ENCODE peak calls at places on chromosome 10, in seven cellular contexts. S, W, X, V, O, I and C are unnamed samples.

GRCh38 chr10:6255548-6256061 is 52.9 kb downstream of the PFKFB3 start:
- DNase-seq in S (no peak), W (no peak), X (no peak), V (no peak), O (no peak), I (no peak), C (no peak)

GRCh38 chr10:114662651-114663217 is 4.7 kb upstream of the ABLIM1 start:
- DNase-seq in S (no peak), W (no peak), X (no peak), V (no peak), O (no peak), I (no peak), C (no peak)

GRCh38 chr10:28089467-28089866 is 90.6 kb upstream of the ODAD2 start:
- DNase-seq in S (no peak), W (peak; percentile 91), X (no peak), V (no peak), O (no peak), I (no peak), C (no peak)

GRCh38 chr10:16893664-16894063 is 76.4 kb upstream of the RSU1 start:
- DNase-seq in S (no peak), W (no peak), X (no peak), V (no peak), O (no peak), I (no peak), C (peak; percentile 18)

GRCh38 chr10:60669491-60669890 is 108.8 kb upstream of the CDK1 start:
- DNase-seq in S (no peak), W (no peak), X (no peak), V (no peak), O (no peak), I (no peak), C (no peak)

GRCh38 chr10:13099144-13099665 is 758 bp upstream of the OPTN start:
- DNase-seq in S (peak; percentile 74), W (peak; percentile 54), X (peak; percentile 38), V (peak; percentile 71), O (peak; percentile 58), I (no peak), C (peak; percentile 35)

GRCh38 chr10:6574777-6575176 is 5.3 kb downstream of the PRKCQ start:
- DNase-seq in S (no peak), W (no peak), X (no peak), V (no peak), O (no peak), I (no peak), C (no peak)

GRCh38 chr10:111082102-111082975 is 5.5 kb downstream of the ADRA2A start:
- DNase-seq in S (no peak), W (no peak), X (no peak), V (peak; percentile 45), O (no peak), I (no peak), C (no peak)

GRCh38 chr10:79178614-79179403 is 110.0 kb downstream of the ZMIZ1 start:
- DNase-seq in S (peak; percentile 90), W (no peak), X (no peak), V (no peak), O (peak; percentile 98), I (no peak), C (no peak)

GRCh38 chr10:76547352-76547972 is 1090.1 kb downstream of the KCNMA1 start:
- DNase-seq in S (peak; percentile 60), W (peak; percentile 64), X (peak; percentile 74), V (peak; percentile 86), O (peak; percentile 70), I (no peak), C (peak; percentile 35)

GRCh38 chr10:49327036-49327813 is 28.3 kb downstream of the C10orf71 start:
- DNase-seq in S (no peak), W (no peak), X (no peak), V (peak; percentile 39), O (no peak), I (no peak), C (no peak)

GRCh38 chr10:119342017-119342734 is 134.8 kb downstream of the GRK5 start:
- DNase-seq in S (no peak), W (no peak), X (no peak), V (no peak), O (no peak), I (no peak), C (no peak)

GRCh38 chr10:17026686-17027485 is 102.7 kb downstream of the CUBN start:
- DNase-seq in S (no peak), W (no peak), X (no peak), V (no peak), O (no peak), I (peak; percentile 35), C (no peak)

GRCh38 chr10:24723788-24724380 is at the start of gene ARHGAP21:
- DNase-seq in S (peak; percentile 67), W (no peak), X (no peak), V (peak; percentile 78), O (peak; percentile 68), I (no peak), C (peak; percentile 32)

GRCh38 chr10:71667374-71667750 is 52.2 kb downstream of the C10orf105 start:
- DNase-seq in S (no peak), W (no peak), X (no peak), V (no peak), O (no peak), I (peak; percentile 25), C (no peak)

GRCh38 chr10:27242951-27243551 is 2.5 kb upstream of the ACBD5 start:
- DNase-seq in S (peak; percentile 72), W (peak; percentile 65), X (peak; percentile 61), V (no peak), O (peak; percentile 25), I (peak; percentile 70), C (peak; percentile 69)

GRCh38 chr10:11919271-11919670 is 96.1 kb downstream of the PROSER2 start:
- DNase-seq in S (no peak), W (no peak), X (no peak), V (no peak), O (no peak), I (no peak), C (no peak)

GRCh38 chr10:11918384-11918783 is 95.2 kb downstream of the PROSER2 start:
- DNase-seq in S (no peak), W (no peak), X (no peak), V (no peak), O (no peak), I (no peak), C (no peak)

GRCh38 chr10:11927746-11928145 is 104.6 kb downstream of the PROSER2 start:
- DNase-seq in S (no peak), W (no peak), X (no peak), V (no peak), O (no peak), I (no peak), C (no peak)

GRCh38 chr10:11921800-11922387 is 98.7 kb downstream of the PROSER2 start:
- DNase-seq in S (no peak), W (no peak), X (no peak), V (peak; percentile 31), O (no peak), I (no peak), C (no peak)
- TF ChIP-seq JUND in S (no peak), W (no peak), X (no peak), V (no peak), O (no peak), I (no peak), C (no peak)

DNA sequence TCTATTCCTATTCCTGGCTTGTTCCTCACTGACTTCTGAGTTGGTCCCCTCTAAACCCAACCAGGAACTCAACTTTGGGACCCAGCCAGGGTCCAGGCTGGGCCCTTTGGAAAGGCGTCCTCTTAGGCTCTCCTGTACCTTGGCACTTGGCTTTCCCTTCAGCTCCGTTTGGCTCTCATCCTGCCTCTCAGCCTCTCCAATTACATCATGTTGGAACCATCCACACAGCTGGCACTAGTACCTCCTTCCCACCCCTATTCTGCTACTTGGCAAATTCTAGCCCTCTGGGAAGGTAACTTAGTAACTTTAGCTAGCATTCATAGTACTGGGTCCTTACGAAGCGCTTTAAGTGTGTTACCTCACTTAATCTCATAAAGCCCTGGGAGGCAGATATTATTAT is 205.3 kb upstream of the HABP2 start:
- DNase-seq in S (no peak), W (no peak), X (no peak), V (no peak), O (no peak), I (no peak), C (no peak)
- TF ChIP-seq JUND in S (no peak), W (no peak), X (no peak), V (no peak), O (no peak), I (no peak), C (no peak)

DNA sequence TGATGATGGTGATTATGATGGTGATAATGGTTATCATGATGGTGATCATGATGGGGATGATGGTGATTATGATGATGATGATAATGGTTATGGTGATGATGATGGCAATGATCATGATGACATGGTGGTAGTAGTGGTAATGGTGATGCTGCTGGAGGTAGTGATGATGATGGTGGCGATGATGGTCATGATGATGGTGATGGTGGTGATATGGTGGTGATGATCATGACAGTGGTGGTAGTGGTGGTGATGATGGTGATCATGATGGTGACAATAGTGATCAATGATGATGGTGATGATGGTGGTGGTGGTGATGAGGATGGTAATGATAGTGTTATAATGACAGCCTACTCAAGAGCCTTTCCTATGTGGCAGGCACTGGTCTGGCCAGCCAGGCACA is 31.8 kb upstream of the DPYSL4 start:
- DNase-seq in S (no peak), W (no peak), X (no peak), V (no peak), O (no peak), I (no peak), C (no peak)
- TF ChIP-seq JUND in S (no peak), W (no peak), X (no peak), V (no peak), O (no peak), I (no peak), C (no peak)

GRCh38 chr10:127195571-127196226 is 692 bp downstream of the INSYN2A start:
- DNase-seq in S (peak; percentile 77), W (no peak), X (no peak), V (peak; percentile 82), O (no peak), I (no peak), C (peak; percentile 3)

GRCh38 chr10:127195041-127195506 is 1.3 kb downstream of the INSYN2A start:
- DNase-seq in S (peak; percentile 65), W (no peak), X (no peak), V (peak; percentile 67), O (no peak), I (no peak), C (no peak)

GRCh38 chr10:127196955-127197432 is 603 bp upstream of the INSYN2A start:
- DNase-seq in S (no peak), W (no peak), X (no peak), V (no peak), O (no peak), I (no peak), C (peak; percentile 13)

GRCh38 chr10:127194598-127194997 is 1.8 kb downstream of the INSYN2A start:
- DNase-seq in S (no peak), W (no peak), X (no peak), V (no peak), O (no peak), I (no peak), C (no peak)

DNA sequence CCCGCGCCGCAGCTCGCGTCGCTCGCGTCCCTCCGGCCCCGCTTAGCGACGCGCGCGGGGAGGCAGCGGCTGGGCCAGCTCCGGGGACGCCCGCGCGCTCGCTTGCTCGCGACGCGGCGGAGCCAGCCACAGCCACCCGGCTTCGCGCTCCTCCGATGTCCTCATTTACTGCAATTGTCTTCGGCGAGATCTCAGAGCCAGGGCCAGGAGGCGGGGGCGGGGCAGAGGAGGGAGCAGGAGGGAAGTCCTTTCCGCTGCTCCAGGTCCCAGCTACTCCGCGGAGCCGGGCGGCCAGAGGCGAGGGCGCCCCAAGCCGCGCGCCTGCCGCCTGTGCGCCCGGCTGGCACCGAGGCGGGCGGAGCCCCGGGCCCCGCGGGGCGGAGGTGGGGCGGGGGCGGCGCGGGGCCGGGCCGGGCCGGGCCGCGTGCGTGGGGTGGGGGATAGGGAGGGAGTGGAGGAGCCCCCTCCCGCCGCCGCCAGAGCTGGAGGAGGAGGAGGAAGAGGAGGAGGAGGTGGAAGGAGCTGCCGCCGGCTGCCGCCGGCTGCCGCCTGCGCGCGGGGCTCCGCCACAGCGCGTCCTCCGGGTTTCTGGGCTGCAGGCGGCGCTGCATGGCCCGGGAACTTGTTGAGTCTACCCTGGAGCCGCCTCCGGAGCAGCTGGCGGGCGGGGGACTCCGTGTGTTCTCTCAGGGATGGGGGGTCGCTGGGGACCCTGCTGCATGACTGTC is at the start of gene INSYN2A:
- DNase-seq in S (peak; percentile 78), W (no peak), X (no peak), V (peak; percentile 76), O (no peak), I (no peak), C (peak; percentile 62)
- TF ChIP-seq JUND in S (no peak), W (no peak), X (no peak), V (no peak), O (no peak), I (no peak), C (no peak)